ENCODE peak calls at places on chromosomes 4 and X, in seven cellular contexts. One of them, this sample, is unnamed.

GRCh38 chrX:119266364-119266995 is 30.4 kb downstream of the PGRMC1 start:
- DNase-seq in A549: peak; percentile 24
- DNase-seq in HepG2: peak; percentile 0
- DNase-seq in ovary: no peak
- DNase-seq in upper lobe of left lung: no peak
- DNase-seq in stomach: no peak
- DNase-seq in transverse colon: peak; percentile 11
- DNase-seq in this sample: no peak

GRCh38 chrX:86946569-86946968 is 571.0 kb upstream of the KLHL4 start:
- DNase-seq in A549: peak; percentile 3
- DNase-seq in HepG2: peak; percentile 30
- DNase-seq in ovary: no peak
- DNase-seq in upper lobe of left lung: no peak
- DNase-seq in stomach: no peak
- DNase-seq in transverse colon: no peak
- DNase-seq in this sample: no peak

GRCh38 chr4:105181259-105181658 is 34.6 kb downstream of the TET2 start:
- DNase-seq in A549: no peak
- DNase-seq in HepG2: no peak
- DNase-seq in ovary: no peak
- DNase-seq in upper lobe of left lung: no peak
- DNase-seq in stomach: no peak
- DNase-seq in transverse colon: no peak
- DNase-seq in this sample: no peak

GRCh38 chrX:150683536-150684146 is 9.6 kb upstream of the MTMR1 start:
- DNase-seq in A549: peak; percentile 35
- DNase-seq in HepG2: peak; percentile 26
- DNase-seq in ovary: no peak
- DNase-seq in upper lobe of left lung: no peak
- DNase-seq in stomach: no peak
- DNase-seq in transverse colon: no peak
- DNase-seq in this sample: no peak

GRCh38 chrX:118847676-118848075 is 24.1 kb downstream of the ZCCHC12 start:
- DNase-seq in A549: peak; percentile 51
- DNase-seq in HepG2: peak; percentile 34
- DNase-seq in ovary: no peak
- DNase-seq in upper lobe of left lung: no peak
- DNase-seq in stomach: no peak
- DNase-seq in transverse colon: no peak
- DNase-seq in this sample: no peak

GRCh38 chr4:158895797-158896442 is 127.1 kb downstream of the FNIP2 start:
- DNase-seq in A549: no peak
- DNase-seq in HepG2: no peak
- DNase-seq in ovary: no peak
- DNase-seq in upper lobe of left lung: no peak
- DNase-seq in stomach: peak; percentile 31
- DNase-seq in transverse colon: peak; percentile 11
- DNase-seq in this sample: no peak

GRCh38 chrX:110944793-110945466 is 149.3 kb upstream of the CHRDL1 start:
- DNase-seq in A549: no peak
- DNase-seq in HepG2: no peak
- DNase-seq in ovary: peak; percentile 38
- DNase-seq in upper lobe of left lung: no peak
- DNase-seq in stomach: peak; percentile 45
- DNase-seq in transverse colon: no peak
- DNase-seq in this sample: no peak

GRCh38 chr4:79915276-79915675 is 157.8 kb downstream of the ANTXR2 start:
- DNase-seq in A549: no peak
- DNase-seq in HepG2: no peak
- DNase-seq in ovary: no peak
- DNase-seq in upper lobe of left lung: no peak
- DNase-seq in stomach: no peak
- DNase-seq in transverse colon: no peak
- DNase-seq in this sample: no peak

GRCh38 chr4:13546855-13547562 is 2.7 kb upstream of the NKX3-2 start:
- DNase-seq in A549: no peak
- DNase-seq in HepG2: no peak
- DNase-seq in ovary: no peak
- DNase-seq in upper lobe of left lung: peak; percentile 89
- DNase-seq in stomach: no peak
- DNase-seq in transverse colon: peak; percentile 44
- DNase-seq in this sample: no peak

GRCh38 chr4:138311771-138312535 is 69.8 kb upstream of the SLC7A11 start:
- DNase-seq in A549: no peak
- DNase-seq in HepG2: no peak
- DNase-seq in ovary: no peak
- DNase-seq in upper lobe of left lung: no peak
- DNase-seq in stomach: no peak
- DNase-seq in transverse colon: no peak
- DNase-seq in this sample: no peak

GRCh38 chr4:80989921-80990544 is 40.5 kb upstream of the BMP3 start:
- DNase-seq in A549: peak; percentile 1
- DNase-seq in HepG2: peak; percentile 40
- DNase-seq in ovary: no peak
- DNase-seq in upper lobe of left lung: no peak
- DNase-seq in stomach: no peak
- DNase-seq in transverse colon: no peak
- DNase-seq in this sample: peak; percentile 61

GRCh38 chrX:84441143-84441542 is 61.1 kb downstream of the HDX start:
- DNase-seq in A549: no peak
- DNase-seq in HepG2: no peak
- DNase-seq in ovary: no peak
- DNase-seq in upper lobe of left lung: no peak
- DNase-seq in stomach: no peak
- DNase-seq in transverse colon: no peak
- DNase-seq in this sample: no peak

DNA sequence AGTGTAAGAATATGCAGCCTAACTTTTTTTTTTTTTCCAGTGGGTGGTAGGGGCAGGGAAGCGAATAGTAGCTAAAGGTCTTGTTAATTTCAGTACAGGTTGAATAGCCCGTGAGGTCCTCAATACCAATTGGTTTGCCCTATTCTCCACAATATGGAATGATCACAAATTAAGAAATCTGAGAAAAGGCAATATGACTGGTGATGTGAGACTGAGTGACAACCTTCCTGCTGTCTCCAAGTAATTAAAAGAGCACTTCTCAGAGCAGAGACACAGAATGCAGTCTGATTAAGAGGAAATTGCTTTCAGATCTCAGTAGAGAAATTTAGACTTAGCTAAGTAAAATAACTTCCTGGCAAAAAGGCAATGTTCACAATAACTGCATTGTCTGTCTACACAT is 22.9 kb downstream of the GPR174 start:
- DNase-seq in A549: no peak
- DNase-seq in HepG2: no peak
- DNase-seq in ovary: no peak
- DNase-seq in upper lobe of left lung: no peak
- DNase-seq in stomach: no peak
- DNase-seq in transverse colon: no peak
- DNase-seq in this sample: no peak
- H3K4me1 ChIP-seq in A549: no peaks in the 10 kb centered on the region
- H3K4me1 ChIP-seq in HepG2: no peaks in the 10 kb centered on the region
- H3K4me1 ChIP-seq in ovary: no peaks in the 10 kb centered on the region
- H3K4me1 ChIP-seq in upper lobe of left lung: no peaks in the 10 kb centered on the region
- H3K4me1 ChIP-seq in stomach: no peaks in the 10 kb centered on the region
- H3K4me1 ChIP-seq in transverse colon: no peaks in the 10 kb centered on the region
- H3K4me1 ChIP-seq in this sample: no peaks in the 10 kb centered on the region

DNA sequence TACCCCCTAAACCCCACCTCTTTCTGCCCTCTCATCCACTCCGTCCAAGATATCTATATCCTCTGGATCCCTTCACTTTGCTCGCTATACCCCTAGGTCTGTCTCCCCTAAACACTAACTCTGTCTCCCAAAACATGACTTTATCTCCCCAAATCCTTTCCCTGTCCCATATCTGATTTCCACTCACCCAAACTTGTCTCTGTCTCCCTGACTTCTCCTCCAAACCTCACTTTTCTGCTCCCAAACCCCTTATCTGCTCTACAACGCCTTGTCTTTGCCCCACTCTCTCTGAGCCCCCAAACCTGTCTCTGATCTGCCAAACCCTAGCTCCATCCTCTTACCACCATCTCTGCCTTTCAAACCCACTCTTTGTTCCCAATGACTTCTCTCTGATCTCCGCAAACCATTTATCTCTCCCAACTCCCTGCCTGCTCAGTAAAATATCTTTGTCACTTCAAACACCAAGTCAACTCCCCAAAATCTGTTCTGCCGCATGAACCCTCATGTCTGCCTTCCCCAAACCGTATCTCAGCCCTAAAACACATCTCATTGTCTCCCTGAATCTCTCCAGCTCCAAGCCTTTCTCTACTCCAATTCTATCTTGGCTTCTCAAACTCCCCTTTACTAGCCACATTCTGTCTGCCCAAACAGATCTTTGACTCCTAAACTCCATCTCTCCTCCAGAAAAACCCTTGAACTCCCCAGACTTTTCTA is 592 bp downstream of the GATA1 start:
- DNase-seq in A549: no peak
- DNase-seq in HepG2: no peak
- DNase-seq in ovary: no peak
- DNase-seq in upper lobe of left lung: no peak
- DNase-seq in stomach: no peak
- DNase-seq in transverse colon: no peak
- DNase-seq in this sample: no peak
- TF ChIP-seq POLR2A in A549: no peak
- TF ChIP-seq POLR2A in HepG2: no peak
- TF ChIP-seq POLR2A in ovary: no peak
- TF ChIP-seq POLR2A in upper lobe of left lung: no peak
- TF ChIP-seq POLR2A in stomach: no peak
- TF ChIP-seq POLR2A in transverse colon: no peak
- TF ChIP-seq POLR2A in this sample: no peak

GRCh38 chr4:55681430-55681829 is 45.3 kb upstream of the NMU start:
- DNase-seq in A549: no peak
- DNase-seq in HepG2: no peak
- DNase-seq in ovary: no peak
- DNase-seq in upper lobe of left lung: no peak
- DNase-seq in stomach: no peak
- DNase-seq in transverse colon: no peak
- DNase-seq in this sample: no peak
- TF ChIP-seq EP300 in A549: no peak
- TF ChIP-seq EP300 in HepG2: no peak
- TF ChIP-seq EP300 in ovary: no peak
- TF ChIP-seq EP300 in upper lobe of left lung: no peak
- TF ChIP-seq EP300 in stomach: no peak
- TF ChIP-seq EP300 in transverse colon: no peak
- TF ChIP-seq EP300 in this sample: no peak

GRCh38 chrX:44958480-44958879 is 85.5 kb downstream of the KDM6A start:
- DNase-seq in A549: no peak
- DNase-seq in HepG2: no peak
- DNase-seq in ovary: no peak
- DNase-seq in upper lobe of left lung: no peak
- DNase-seq in stomach: no peak
- DNase-seq in transverse colon: no peak
- DNase-seq in this sample: no peak
- H3K4me1 ChIP-seq in A549: peaks cover 15% of the 10 kb centered on the region
- H3K4me1 ChIP-seq in HepG2: peaks cover 9% of the 10 kb centered on the region
- H3K4me1 ChIP-seq in ovary: peaks cover 4% of the 10 kb centered on the region
- H3K4me1 ChIP-seq in upper lobe of left lung: peaks cover 32% of the 10 kb centered on the region
- H3K4me1 ChIP-seq in stomach: peaks cover 31% of the 10 kb centered on the region
- H3K4me1 ChIP-seq in transverse colon: peaks cover 11% of the 10 kb centered on the region
- H3K4me1 ChIP-seq in this sample: no peaks in the 10 kb centered on the region

DNA sequence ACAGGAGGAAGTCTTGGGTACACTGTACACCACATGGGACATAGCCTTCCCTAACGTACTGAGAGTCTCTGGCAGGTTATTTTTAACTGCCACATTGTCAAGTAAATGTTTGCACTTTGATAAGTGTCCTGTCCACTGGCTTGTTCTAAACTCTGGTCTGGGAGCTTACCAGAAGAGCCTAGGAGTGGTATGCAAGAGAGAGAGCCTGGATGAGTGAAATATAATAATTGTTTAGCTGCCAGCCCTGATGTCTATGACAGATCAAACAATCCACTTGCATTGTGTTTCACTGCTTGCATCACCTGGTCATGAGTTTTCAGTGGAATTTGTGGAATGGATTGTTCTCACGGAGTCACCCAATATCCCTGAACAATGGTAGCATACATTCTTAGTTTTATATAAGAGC is 91.6 kb downstream of the SHROOM3 start:
- DNase-seq in A549: no peak
- DNase-seq in HepG2: peak; percentile 68
- DNase-seq in ovary: no peak
- DNase-seq in upper lobe of left lung: no peak
- DNase-seq in stomach: peak; percentile 45
- DNase-seq in transverse colon: no peak
- DNase-seq in this sample: no peak
- TF ChIP-seq POLR2A in A549: no peak
- TF ChIP-seq POLR2A in HepG2: no peak
- TF ChIP-seq POLR2A in ovary: no peak
- TF ChIP-seq POLR2A in upper lobe of left lung: no peak
- TF ChIP-seq POLR2A in stomach: no peak
- TF ChIP-seq POLR2A in transverse colon: no peak
- TF ChIP-seq POLR2A in this sample: no peak

DNA sequence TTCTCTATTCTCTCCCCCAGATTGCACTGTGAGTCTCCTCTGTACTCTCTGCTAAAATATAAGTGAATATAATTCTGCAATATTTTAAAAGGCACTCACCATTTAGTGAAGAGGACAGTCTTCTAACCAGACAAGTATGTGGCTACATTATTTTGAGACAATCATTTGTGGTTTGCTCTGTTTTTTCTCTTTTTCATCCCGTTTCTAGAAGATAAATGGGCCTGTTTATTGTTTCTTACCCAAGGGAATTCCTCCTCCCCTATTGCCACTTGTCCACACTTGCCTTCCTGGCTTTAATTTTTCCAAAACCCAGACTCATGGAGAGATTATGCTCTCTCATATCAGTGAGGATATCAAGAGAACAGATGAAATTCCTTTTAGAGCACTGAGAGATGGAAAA is 18.6 kb upstream of the IL13RA2 start:
- DNase-seq in A549: no peak
- DNase-seq in HepG2: no peak
- DNase-seq in ovary: no peak
- DNase-seq in upper lobe of left lung: no peak
- DNase-seq in stomach: no peak
- DNase-seq in transverse colon: no peak
- DNase-seq in this sample: no peak
- TF ChIP-seq EP300 in A549: no peak
- TF ChIP-seq EP300 in HepG2: no peak
- TF ChIP-seq EP300 in ovary: no peak
- TF ChIP-seq EP300 in upper lobe of left lung: no peak
- TF ChIP-seq EP300 in stomach: no peak
- TF ChIP-seq EP300 in transverse colon: no peak
- TF ChIP-seq EP300 in this sample: no peak

GRCh38 chr4:78558421-78558820 is 6.9 kb downstream of the ANXA3 start:
- DNase-seq in A549: no peak
- DNase-seq in HepG2: no peak
- DNase-seq in ovary: no peak
- DNase-seq in upper lobe of left lung: no peak
- DNase-seq in stomach: no peak
- DNase-seq in transverse colon: no peak
- DNase-seq in this sample: no peak
- H3K4me1 ChIP-seq in A549: peaks cover 86% of the 10 kb centered on the region
- H3K4me1 ChIP-seq in HepG2: peaks cover 18% of the 10 kb centered on the region
- H3K4me1 ChIP-seq in ovary: no peaks in the 10 kb centered on the region
- H3K4me1 ChIP-seq in upper lobe of left lung: peaks cover 51% of the 10 kb centered on the region
- H3K4me1 ChIP-seq in stomach: peaks cover 86% of the 10 kb centered on the region
- H3K4me1 ChIP-seq in transverse colon: peaks cover 4% of the 10 kb centered on the region
- H3K4me1 ChIP-seq in this sample: peaks cover 5% of the 10 kb centered on the region

GRCh38 chr4:1621526-1621925 is 62.6 kb downstream of the FAM53A start:
- DNase-seq in A549: no peak
- DNase-seq in HepG2: no peak
- DNase-seq in ovary: no peak
- DNase-seq in upper lobe of left lung: peak; percentile 58
- DNase-seq in stomach: no peak
- DNase-seq in transverse colon: no peak
- DNase-seq in this sample: no peak
- TF ChIP-seq POLR2A in A549: no peak
- TF ChIP-seq POLR2A in HepG2: no peak
- TF ChIP-seq POLR2A in ovary: no peak
- TF ChIP-seq POLR2A in upper lobe of left lung: no peak
- TF ChIP-seq POLR2A in stomach: no peak
- TF ChIP-seq POLR2A in transverse colon: no peak
- TF ChIP-seq POLR2A in this sample: no peak